ENCODE peak calls at places on chromosomes 12 and 14, in eight cellular contexts. U is stomach, O is spleen, W is RWPE2, M is heart left ventricle, Q is bronchial epithelial cell, K is transverse colon, R is AG04450. Z is an unnamed sample.

GRCh38 chr14:68467425-68467824 is 325.4 kb downstream of the ZFP36L1 start:
- DNase-seq in U (no peak), O (no peak), W (no peak), M (no peak), Q (no peak), K (no peak), R (no peak), Z (no peak)

GRCh38 chr12:34212651-34213050 is 190.4 kb downstream of the ALG10 start:
- DNase-seq in U (no peak), O (no peak), W (no peak), M (no peak), Q (no peak), K (no peak), R (no peak), Z (no peak)

GRCh38 chr14:41799817-41800216 is 193.1 kb downstream of the LRFN5 start:
- DNase-seq in U (no peak), O (no peak), W (no peak), M (no peak), Q (no peak), K (no peak), R (no peak), Z (no peak)

GRCh38 chr12:54052745-54053624 is 650 bp upstream of the HOXC4 start:
- DNase-seq in U (no peak), O (peak; percentile 81), W (no peak), M (no peak), Q (no peak), K (no peak), R (no peak), Z (no peak)

GRCh38 chr14:20686386-20687143 is 2.0 kb upstream of the ANG start:
- DNase-seq in U (peak; percentile 61), O (no peak), W (no peak), M (no peak), Q (no peak), K (peak; percentile 45), R (no peak), Z (no peak)

GRCh38 chr12:100741084-100741711 is 53.4 kb upstream of the ANO4 start:
- DNase-seq in U (no peak), O (no peak), W (no peak), M (no peak), Q (peak; percentile 45), K (no peak), R (no peak), Z (no peak)

GRCh38 chr12:130577348-130577747 is 138.8 kb downstream of the RIMBP2 start:
- DNase-seq in U (no peak), O (no peak), W (no peak), M (no peak), Q (no peak), K (no peak), R (no peak), Z (peak; percentile 28)

GRCh38 chr12:107459649-107460048 is 225.9 kb upstream of the PWP1 start:
- DNase-seq in U (no peak), O (peak; percentile 39), W (no peak), M (no peak), Q (no peak), K (no peak), R (no peak), Z (no peak)

GRCh38 chr12:131114942-131115584 is 161.4 kb downstream of the ADGRD1 start:
- DNase-seq in U (no peak), O (peak; percentile 47), W (peak; percentile 29), M (no peak), Q (no peak), K (no peak), R (no peak), Z (no peak)

GRCh38 chr12:56333197-56333678 is 562 bp downstream of the PAN2 start:
- DNase-seq in U (no peak), O (peak; percentile 74), W (no peak), M (no peak), Q (peak; percentile 73), K (no peak), R (no peak), Z (no peak)

GRCh38 chr14:100015251-100015655 is 50.0 kb upstream of the EVL start:
- DNase-seq in U (no peak), O (no peak), W (no peak), M (no peak), Q (no peak), K (no peak), R (no peak), Z (no peak)

GRCh38 chr12:6464531-6464930 is 5.9 kb downstream of the VAMP1 start:
- DNase-seq in U (no peak), O (no peak), W (no peak), M (no peak), Q (no peak), K (no peak), R (no peak), Z (no peak)
- TF ChIP-seq CTCF in U (no peak), O (no peak), W (no peak), M (no peak), Q (no peak), K (no peak), R (no peak), Z (no peak)

GRCh38 chr12:118737985-118738540 is 243.3 kb upstream of the SRRM4 start:
- DNase-seq in U (no peak), O (no peak), W (no peak), M (no peak), Q (no peak), K (no peak), R (no peak), Z (no peak)
- H3K4me3 ChIP-seq in U (no peak overlapping the region), O (no peak overlapping the region), W (no peak overlapping the region), M (no peak overlapping the region), Q (no peak overlapping the region), K (no peak overlapping the region), R (no peak overlapping the region), Z (no peak overlapping the region)

GRCh38 chr14:103728721-103729120 is 13.1 kb downstream of the ZFYVE21 start:
- DNase-seq in U (peak; percentile 69), O (peak; percentile 19), W (no peak), M (no peak), Q (peak; percentile 29), K (no peak), R (no peak), Z (no peak)

GRCh38 chr14:103729496-103730448 is 14.2 kb downstream of the ZFYVE21 start:
- DNase-seq in U (no peak), O (peak; percentile 67), W (peak; percentile 69), M (no peak), Q (no peak), K (no peak), R (no peak), Z (no peak)

GRCh38 chr14:103731481-103731880 is 15.9 kb downstream of the ZFYVE21 start:
- DNase-seq in U (no peak), O (peak; percentile 67), W (no peak), M (no peak), Q (no peak), K (no peak), R (no peak), Z (no peak)

GRCh38 chr14:103731916-103732867 is 16.6 kb downstream of the ZFYVE21 start:
- DNase-seq in U (no peak), O (peak; percentile 71), W (no peak), M (no peak), Q (no peak), K (no peak), R (no peak), Z (no peak)

GRCh38 chr14:103730490-103731035 is 15.0 kb downstream of the ZFYVE21 start:
- DNase-seq in U (peak; percentile 74), O (peak; percentile 82), W (no peak), M (peak; percentile 80), Q (no peak), K (no peak), R (no peak), Z (peak; percentile 94)
- TF ChIP-seq CTCF in U (no peak), O (no peak), W (no peak), M (no peak), Q (peak; percentile 15), K (no peak), R (peak; percentile 12), Z (peak; percentile 5)

GRCh38 chr12:95820096-95820703 is 29.6 kb upstream of the NTN4 start:
- DNase-seq in U (peak; percentile 63), O (no peak), W (no peak), M (no peak), Q (peak; percentile 66), K (peak; percentile 41), R (peak; percentile 23), Z (peak; percentile 53)
- H3K4me3 ChIP-seq in U (no peak overlapping the region), O (no peak overlapping the region), W (no peak overlapping the region), M (no peak overlapping the region), Q (no peak overlapping the region), K (no peak overlapping the region), R (no peak overlapping the region), Z (no peak overlapping the region)

GRCh38 chr12:13248956-13249355 is 52.4 kb downstream of the EMP1 start:
- DNase-seq in U (no peak), O (no peak), W (no peak), M (no peak), Q (no peak), K (no peak), R (no peak), Z (no peak)
- TF ChIP-seq CTCF in U (no peak), O (no peak), W (no peak), M (no peak), Q (no peak), K (no peak), R (no peak), Z (no peak)

DNA sequence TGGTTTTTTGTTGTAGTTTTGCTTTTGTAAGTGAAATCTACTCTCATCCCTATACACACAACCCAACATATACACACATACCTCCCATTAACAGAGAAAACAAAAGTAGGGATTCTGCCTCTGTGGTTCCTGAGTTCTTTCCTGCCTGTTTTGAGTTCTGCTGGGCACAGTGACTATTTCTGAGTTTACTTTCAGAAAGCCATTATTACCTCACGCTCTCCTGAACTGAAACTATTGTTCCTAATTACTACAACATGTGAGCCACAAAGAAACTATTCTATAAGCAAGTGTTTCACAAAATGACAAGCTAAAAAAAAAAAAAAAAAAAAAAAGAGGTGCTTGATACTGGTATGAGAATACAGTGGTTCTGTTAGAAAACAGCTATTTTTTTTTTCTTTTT is 110.9 kb downstream of the ALG10B start:
- DNase-seq in U (no peak), O (no peak), W (no peak), M (no peak), Q (peak; percentile 4), K (no peak), R (no peak), Z (no peak)
- H3K4me3 ChIP-seq in U (no peak overlapping the region), O (no peak overlapping the region), W (no peak overlapping the region), M (no peak overlapping the region), Q (no peak overlapping the region), K (no peak overlapping the region), R (no peak overlapping the region), Z (no peak overlapping the region)

DNA sequence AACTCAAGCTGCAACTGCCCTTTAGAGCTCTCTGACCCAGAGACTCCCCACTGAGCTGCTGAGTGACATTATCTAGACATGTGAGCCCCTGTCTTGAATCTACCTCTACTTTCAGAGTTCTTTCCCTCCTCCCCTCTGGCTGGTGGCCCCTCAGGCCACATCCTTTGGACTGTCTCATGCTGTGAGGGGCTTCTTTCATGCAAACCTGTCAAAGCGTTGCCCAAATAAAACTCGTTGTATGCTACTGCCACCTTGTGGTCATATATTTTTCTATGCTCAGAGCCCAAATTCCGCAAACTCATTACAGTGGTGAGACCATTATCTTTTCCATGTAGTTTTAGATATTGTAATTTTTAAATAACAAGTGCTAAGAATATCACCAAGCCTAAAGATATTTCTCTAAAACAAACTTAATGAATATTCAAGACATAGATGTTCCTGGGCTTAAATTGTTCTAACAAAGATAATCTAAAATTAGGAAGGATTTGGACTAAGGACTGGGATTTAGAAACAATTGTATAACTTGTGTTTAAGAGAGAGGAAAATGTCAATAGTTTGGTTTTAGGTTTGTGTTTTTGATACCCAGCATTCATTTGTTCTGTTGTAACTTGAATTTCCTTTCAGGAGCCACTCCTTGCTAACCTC is 338.0 kb downstream of the AACS start:
- DNase-seq in U (no peak), O (no peak), W (no peak), M (no peak), Q (peak; percentile 13), K (no peak), R (no peak), Z (peak; percentile 30)
- TF ChIP-seq CTCF in U (no peak), O (peak; percentile 38), W (peak; percentile 81), M (peak; percentile 61), Q (peak; percentile 31), K (peak; percentile 61), R (peak; percentile 45), Z (peak; percentile 45)

GRCh38 chr12:104050436-104050835 is 449 bp upstream of the GLT8D2 start:
- DNase-seq in U (no peak), O (no peak), W (no peak), M (no peak), Q (no peak), K (no peak), R (no peak), Z (no peak)
- H3K4me3 ChIP-seq in U (peak overlapping the region; percentile 48), O (peak overlapping the region; percentile 7), W (no peak overlapping the region), M (peak overlapping the region; percentile 57), Q (no peak overlapping the region), K (peak overlapping the region; percentile 37), R (peak overlapping the region; percentile 67), Z (peak overlapping the region; percentile 56)